ENCODE peak calls at places on chromosome 2, in ten cellular contexts. A is H9; C is ovary; W is left lung; G is CD8-positive, alpha-beta memory T cell; Q is OCI-LY7; J is AG04450; H is aorta; E is K562; L is caudate nucleus. I is an unnamed sample.

GRCh38 chr2:213834331-213834730 is 550.1 kb downstream of the SPAG16 start:
- DNase-seq in A (no peak), C (no peak), W (no peak), G (no peak), Q (no peak), J (peak), H (no peak), E (no peak), L (no peak), I (no peak)

GRCh38 chr2:96102596-96103387 is 13.6 kb downstream of the ADRA2B start:
- DNase-seq in A (peak), C (peak), W (peak), G (no peak), Q (no peak), J (no peak), H (peak), E (no peak), L (no peak), I (peak)

GRCh38 chr2:172345951-172346555 is 81.3 kb upstream of the ITGA6 start:
- DNase-seq in A (no peak), C (no peak), W (no peak), G (no peak), Q (no peak), J (no peak), H (no peak), E (no peak), L (no peak), I (no peak)

GRCh38 chr2:67641302-67641701 is 244.2 kb downstream of the ETAA1 start:
- DNase-seq in A (no peak), C (no peak), W (no peak), G (no peak), Q (no peak), J (no peak), H (no peak), E (no peak), L (no peak), I (no peak)

GRCh38 chr2:158994920-158995676 is 26.7 kb downstream of the TANC1 start:
- DNase-seq in A (no peak), C (no peak), W (no peak), G (no peak), Q (no peak), J (no peak), H (no peak), E (no peak), L (no peak), I (no peak)

GRCh38 chr2:130152816-130153595 is 8.1 kb upstream of the CCDC74B start:
- DNase-seq in A (no peak), C (peak), W (no peak), G (no peak), Q (no peak), J (no peak), H (peak), E (no peak), L (no peak), I (no peak)

GRCh38 chr2:179263015-179263414 is 1.6 kb downstream of the SESTD1 start:
- DNase-seq in A (no peak), C (no peak), W (no peak), G (no peak), Q (no peak), J (no peak), H (no peak), E (no peak), L (no peak), I (no peak)

GRCh38 chr2:16241166-16242160 is 301.1 kb downstream of the MYCN start:
- DNase-seq in A (no peak), C (no peak), W (no peak), G (no peak), Q (no peak), J (no peak), H (no peak), E (no peak), L (no peak), I (no peak)

GRCh38 chr2:70554338-70554892 is 789 bp upstream of the TGFA start:
- DNase-seq in A (no peak), C (no peak), W (no peak), G (no peak), Q (no peak), J (no peak), H (no peak), E (no peak), L (no peak), I (no peak)

GRCh38 chr2:95760839-95761525 is 169.2 kb downstream of the TRIM43 start:
- DNase-seq in A (no peak), C (no peak), W (no peak), G (no peak), Q (no peak), J (peak), H (peak), E (peak), L (peak), I (no peak)

GRCh38 chr2:178128836-178129630 is 16.8 kb downstream of the RBM45 start:
- DNase-seq in A (no peak), C (no peak), W (no peak), G (no peak), Q (no peak), J (no peak), H (no peak), E (no peak), L (no peak), I (no peak)

GRCh38 chr2:48341556-48342133 is 188.3 kb upstream of the STON1 start:
- DNase-seq in A (no peak), C (no peak), W (no peak), G (no peak), Q (no peak), J (no peak), H (no peak), E (no peak), L (no peak), I (no peak)

GRCh38 chr2:421406-421805 is 133.5 kb upstream of the ALKAL2 start:
- DNase-seq in A (no peak), C (no peak), W (no peak), G (no peak), Q (no peak), J (no peak), H (no peak), E (no peak), L (no peak), I (no peak)

GRCh38 chr2:246489-247145 is 17.2 kb downstream of the SH3YL1 start:
- DNase-seq in A (no peak), C (no peak), W (no peak), G (peak), Q (peak), J (peak), H (no peak), E (peak), L (no peak), I (no peak)

GRCh38 chr2:140657657-140658056 is 1473.2 kb downstream of the LRP1B start:
- DNase-seq in A (no peak), C (no peak), W (no peak), G (no peak), Q (no peak), J (no peak), H (no peak), E (no peak), L (no peak), I (no peak)

GRCh38 chr2:40202798-40203400 is 249.0 kb downstream of the SLC8A1 start:
- DNase-seq in A (no peak), C (no peak), W (no peak), G (no peak), Q (no peak), J (no peak), H (no peak), E (no peak), L (no peak), I (no peak)

GRCh38 chr2:191878576-191879298 is 31.8 kb upstream of the CAVIN2 start:
- DNase-seq in A (no peak), C (no peak), W (no peak), G (no peak), Q (no peak), J (peak), H (no peak), E (no peak), L (no peak), I (no peak)

GRCh38 chr2:37639631-37640030 is 31.8 kb downstream of the CDC42EP3 start:
- DNase-seq in A (no peak), C (no peak), W (no peak), G (no peak), Q (no peak), J (no peak), H (no peak), E (no peak), L (no peak), I (no peak)

GRCh38 chr2:186695081-186695756 is 1.4 kb downstream of the FAM171B start:
- DNase-seq in A (no peak), C (no peak), W (no peak), G (no peak), Q (no peak), J (peak), H (no peak), E (no peak), L (no peak), I (peak)

GRCh38 chr2:196262606-196263005 is 91.2 kb upstream of the STK17B start:
- DNase-seq in A (no peak), C (no peak), W (no peak), G (no peak), Q (no peak), J (no peak), H (no peak), E (no peak), L (no peak), I (no peak)

GRCh38 chr2:43790118-43790517 is 16.3 kb downstream of the DYNC2LI1 start:
- DNase-seq in A (no peak), C (no peak), W (no peak), G (no peak), Q (no peak), J (no peak), H (no peak), E (no peak), L (no peak), I (no peak)
- H3K27ac ChIP-seq in A (no peak), C (no peak), W (no peak), G (no peak), Q (no peak), J (no peak), H (no peak), E (no peak), L (no peak), I (no peak)

DNA sequence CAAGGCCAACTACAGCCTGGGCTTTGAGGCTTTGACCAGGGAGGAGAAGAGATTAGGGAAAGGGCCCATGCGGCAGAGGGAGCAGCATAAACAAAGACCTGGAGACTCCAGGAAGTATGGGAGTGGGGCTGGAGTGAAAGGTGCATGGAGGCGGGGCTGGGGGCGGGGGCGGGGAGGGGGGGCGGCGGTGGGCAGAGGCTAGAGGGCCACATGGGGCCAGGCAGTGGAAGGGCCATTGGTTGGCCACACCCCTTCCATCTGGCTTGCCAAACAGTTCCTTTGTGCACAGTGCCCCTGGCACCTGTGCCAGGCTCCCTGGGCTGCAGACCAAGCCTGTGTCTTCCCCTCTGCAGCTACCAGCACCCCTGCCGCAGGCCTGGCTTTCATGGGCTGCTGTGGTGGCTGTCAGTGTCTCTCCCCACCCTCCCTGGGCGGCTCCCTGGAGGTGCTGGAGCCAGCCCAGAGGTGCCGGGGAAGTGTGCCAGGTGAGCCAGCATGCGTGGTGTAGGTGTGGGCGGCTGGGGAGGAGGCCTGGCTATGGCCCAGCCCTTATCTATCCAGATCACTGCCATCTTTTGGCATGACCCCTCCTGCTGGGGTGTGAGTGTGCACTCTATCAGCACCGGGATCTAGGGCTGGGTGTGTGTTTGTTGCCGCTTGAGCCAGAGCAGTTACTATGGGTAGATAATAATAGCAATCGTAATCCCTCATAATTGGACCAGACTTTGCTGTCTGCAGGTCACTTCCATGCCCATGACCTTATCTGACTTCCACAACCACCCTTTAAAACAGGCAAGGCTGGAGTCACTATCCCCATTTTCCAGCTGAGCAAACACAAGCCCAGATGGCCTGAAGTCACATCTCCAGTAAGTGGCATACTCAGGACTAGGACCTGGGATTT is 30.5 kb downstream of the DNMT3A start:
- DNase-seq in A (peak), C (no peak), W (peak), G (no peak), Q (no peak), J (no peak), H (no peak), E (no peak), L (no peak), I (peak)
- H3K27ac ChIP-seq in A (no peak), C (no peak), W (peak), G (no peak), Q (no peak), J (no peak), H (no peak), E (no peak), L (peak), I (peak)

GRCh38 chr2:133421516-133422324 is 146.5 kb downstream of the NCKAP5 start:
- DNase-seq in A (no peak), C (no peak), W (no peak), G (no peak), Q (no peak), J (peak), H (no peak), E (no peak), L (no peak), I (no peak)
- H3K27ac ChIP-seq in A (no peak), C (no peak), W (no peak), G (no peak), Q (no peak), J (no peak), H (no peak), E (no peak), L (no peak), I (no peak)

GRCh38 chr2:76599732-76600368 is 889.1 kb upstream of the GCFC2 start:
- DNase-seq in A (peak), C (no peak), W (peak), G (no peak), Q (peak), J (peak), H (no peak), E (peak), L (peak), I (peak)
- H3K27ac ChIP-seq in A (no peak), C (no peak), W (no peak), G (no peak), Q (no peak), J (no peak), H (no peak), E (no peak), L (no peak), I (no peak)

GRCh38 chr2:20622296-20622686 is 28.6 kb downstream of the HS1BP3 start:
- DNase-seq in A (no peak), C (peak), W (peak), G (no peak), Q (no peak), J (no peak), H (peak), E (no peak), L (no peak), I (peak)
- H3K27ac ChIP-seq in A (no peak), C (no peak), W (no peak), G (no peak), Q (no peak), J (no peak), H (no peak), E (no peak), L (no peak), I (peak)

DNA sequence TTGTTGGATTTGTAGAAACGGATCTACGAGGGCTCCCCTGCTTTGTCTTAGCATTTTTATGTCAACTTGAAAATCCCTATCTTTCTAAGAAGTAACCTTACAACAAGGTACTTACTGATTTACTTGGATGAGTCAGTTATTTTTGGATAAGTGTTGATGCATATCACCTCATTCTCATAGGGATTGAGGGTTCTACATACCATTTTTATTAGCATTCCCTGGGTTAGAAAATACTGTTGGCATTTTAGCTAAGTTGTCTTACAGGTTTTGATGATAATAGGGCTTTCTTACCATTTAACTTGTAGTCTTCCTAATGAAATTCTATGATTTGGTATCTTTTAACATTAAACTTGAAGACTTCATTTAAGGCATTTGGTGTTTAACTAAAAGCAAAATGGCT is 125.2 kb downstream of the UBE2E3 start:
- DNase-seq in A (no peak), C (no peak), W (no peak), G (no peak), Q (no peak), J (no peak), H (no peak), E (no peak), L (no peak), I (no peak)
- H3K27ac ChIP-seq in A (no peak), C (no peak), W (no peak), G (no peak), Q (no peak), J (no peak), H (no peak), E (no peak), L (no peak), I (no peak)

DNA sequence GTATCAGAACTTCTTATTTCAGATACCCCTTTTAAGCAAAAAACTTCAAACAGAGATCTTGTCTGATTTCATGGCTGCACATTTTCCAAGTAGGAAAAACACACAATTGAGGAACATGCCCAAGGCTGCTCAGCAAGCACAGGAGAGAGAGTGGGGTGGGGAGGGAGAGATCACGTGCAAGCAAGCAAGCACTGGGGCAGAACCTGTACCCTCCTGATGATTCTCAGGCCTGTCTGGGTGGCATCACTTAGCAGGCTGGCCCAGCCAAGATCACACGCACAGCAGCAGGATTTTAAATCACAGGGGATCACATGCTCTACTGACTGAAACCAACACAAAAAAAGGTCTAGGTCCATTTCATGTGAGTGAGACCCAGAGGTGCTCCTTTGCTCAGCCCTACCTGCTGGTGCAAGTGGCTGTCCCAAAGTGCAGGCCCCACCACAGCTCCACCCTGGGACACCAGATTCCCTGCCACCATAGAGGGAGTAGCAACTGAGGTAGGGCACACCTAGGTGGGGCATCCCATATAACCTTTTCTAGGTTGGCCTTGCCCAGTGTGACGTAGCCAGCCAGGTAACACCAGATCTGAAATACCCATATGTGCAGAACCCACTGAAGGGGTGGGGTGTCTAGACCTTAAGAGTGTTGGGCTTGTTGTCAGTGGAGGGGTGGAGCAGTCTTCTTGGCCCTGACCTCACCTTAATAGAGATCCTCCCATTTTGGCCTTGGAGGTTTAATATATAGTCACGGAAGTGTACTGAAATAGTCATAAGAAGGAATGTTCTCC is 1.8 kb upstream of the LYPD6B start:
- DNase-seq in A (no peak), C (no peak), W (no peak), G (no peak), Q (no peak), J (no peak), H (no peak), E (no peak), L (no peak), I (no peak)
- H3K27ac ChIP-seq in A (no peak), C (no peak), W (no peak), G (no peak), Q (no peak), J (no peak), H (no peak), E (no peak), L (no peak), I (no peak)

GRCh38 chr2:148674063-148675020 is 29.8 kb downstream of the EPC2 start:
- DNase-seq in A (peak), C (no peak), W (no peak), G (peak), Q (peak), J (peak), H (no peak), E (peak), L (no peak), I (no peak)
- H3K27ac ChIP-seq in A (no peak), C (no peak), W (no peak), G (no peak), Q (no peak), J (no peak), H (no peak), E (no peak), L (no peak), I (no peak)